ENCODE peak calls at places on chromosome 11, in four cellular contexts. H, A, T and L are unnamed samples.

GRCh38 chr11:38718659-38719058 is 2120.6 kb upstream of the RAG2 start:
- DNase-seq in H (no peak), A (no peak), T (no peak), L (no peak)

GRCh38 chr11:79931692-79932091 is 490.9 kb upstream of the TENM4 start:
- DNase-seq in H (no peak), A (no peak), T (no peak), L (no peak)

GRCh38 chr11:75280227-75280671 is 39.7 kb downstream of the TPBGL start:
- DNase-seq in H (peak), A (peak), T (peak), L (peak)

GRCh38 chr11:65853249-65853979 is 4.6 kb downstream of the CFL1 start:
- DNase-seq in H (peak), A (no peak), T (no peak), L (no peak)

GRCh38 chr11:10328314-10329090 is 23.6 kb downstream of the ADM start:
- DNase-seq in H (no peak), A (no peak), T (no peak), L (no peak)

GRCh38 chr11:71977743-71978418 is 20.8 kb upstream of the IL18BP start:
- DNase-seq in H (peak), A (peak), T (peak), L (peak)

GRCh38 chr11:10197091-10197490 is 96.9 kb downstream of the SBF2 start:
- DNase-seq in H (no peak), A (no peak), T (no peak), L (no peak)

GRCh38 chr11:73383249-73384126 is 7.3 kb downstream of the RELT start:
- DNase-seq in H (no peak), A (no peak), T (no peak), L (no peak)

GRCh38 chr11:47418454-47419259 is 7.6 kb downstream of the PSMC3 start:
- DNase-seq in H (no peak), A (no peak), T (no peak), L (no peak)

GRCh38 chr11:30573951-30574350 is 12.2 kb downstream of the MPPED2 start:
- DNase-seq in H (no peak), A (no peak), T (no peak), L (no peak)

GRCh38 chr11:72522186-72522585 is 87.9 kb upstream of the CLPB start:
- DNase-seq in H (no peak), A (no peak), T (no peak), L (no peak)

GRCh38 chr11:117597083-117597482 is 199.9 kb downstream of the DSCAML1 start:
- DNase-seq in H (no peak), A (no peak), T (peak), L (no peak)

GRCh38 chr11:2466869-2467694 is 22.3 kb downstream of the KCNQ1 start:
- DNase-seq in H (no peak), A (no peak), T (no peak), L (no peak)

GRCh38 chr11:66221726-66222236 is 46.7 kb upstream of the RAB1B start:
- DNase-seq in H (no peak), A (peak), T (no peak), L (no peak)

GRCh38 chr11:104736503-104736902 is 161.8 kb downstream of the CASP12 start:
- DNase-seq in H (no peak), A (no peak), T (no peak), L (no peak)

GRCh38 chr11:820655-821512 is 2.2 kb downstream of the PNPLA2 start:
- DNase-seq in H (no peak), A (no peak), T (peak), L (no peak)

GRCh38 chr11:995752-996420 is 40.6 kb downstream of the MUC6 start:
- DNase-seq in H (no peak), A (peak), T (no peak), L (no peak)

GRCh38 chr11:68843703-68844312 is 2.1 kb upstream of the CPT1A start:
- DNase-seq in H (no peak), A (no peak), T (peak), L (peak)

GRCh38 chr11:134036484-134037092 is 32.3 kb upstream of the JAM3 start:
- DNase-seq in H (peak), A (no peak), T (no peak), L (no peak)

GRCh38 chr11:48036011-48036410 is 55.7 kb downstream of the PTPRJ start:
- DNase-seq in H (no peak), A (no peak), T (no peak), L (no peak)

GRCh38 chr11:28835790-28836189 is 727.6 kb downstream of the METTL15 start:
- DNase-seq in H (no peak), A (no peak), T (no peak), L (no peak)

GRCh38 chr11:832529-833113 is at the start of gene CD151:
- DNase-seq in H (peak), A (no peak), T (no peak), L (no peak)

GRCh38 chr11:65743928-65744698 is 23.5 kb upstream of the RNASEH2C start:
- DNase-seq in H (peak), A (no peak), T (peak), L (peak)

GRCh38 chr11:41534861-41535260 is 75.4 kb upstream of the LRRC4C start:
- DNase-seq in H (no peak), A (no peak), T (no peak), L (no peak)

GRCh38 chr11:95599959-95600586 is 189.5 kb downstream of the FAM76B start:
- DNase-seq in H (peak), A (no peak), T (no peak), L (no peak)

GRCh38 chr11:34680206-34680605 is 59.3 kb downstream of the EHF start:
- DNase-seq in H (no peak), A (no peak), T (no peak), L (no peak)

GRCh38 chr11:57501951-57502350 is 13.6 kb downstream of the SLC43A1 start:
- DNase-seq in H (no peak), A (no peak), T (no peak), L (no peak)

GRCh38 chr11:10894666-10895065 is 36.8 kb upstream of the ZBED5 start:
- DNase-seq in H (no peak), A (no peak), T (no peak), L (no peak)

GRCh38 chr11:43868852-43869567 is 11.6 kb upstream of the ALKBH3 start:
- DNase-seq in H (no peak), A (peak), T (peak), L (no peak)

GRCh38 chr11:73866586-73866996 is 10.1 kb downstream of the COA4 start:
- DNase-seq in H (peak), A (no peak), T (peak), L (no peak)

GRCh38 chr11:79413258-79413657 is 27.6 kb downstream of the TENM4 start:
- DNase-seq in H (peak), A (no peak), T (no peak), L (no peak)

GRCh38 chr11:1494650-1495049 is 8.1 kb upstream of the MOB2 start:
- DNase-seq in H (no peak), A (no peak), T (no peak), L (no peak)

GRCh38 chr11:100637706-100638105 is 49.4 kb upstream of the ARHGAP42 start:
- DNase-seq in H (no peak), A (no peak), T (no peak), L (no peak)

GRCh38 chr11:47442514-47442913 is 6.4 kb downstream of the RAPSN start:
- DNase-seq in H (no peak), A (no peak), T (no peak), L (no peak)

GRCh38 chr11:72353861-72354260 is 80.5 kb downstream of the CLPB start:
- DNase-seq in H (no peak), A (no peak), T (peak), L (no peak)

GRCh38 chr11:125389339-125390166 is 106.5 kb downstream of the FEZ1 start:
- DNase-seq in H (no peak), A (no peak), T (no peak), L (no peak)
- TF ChIP-seq RFX5 in H (no peak), A (no peak), T (no peak), L (no peak)

DNA sequence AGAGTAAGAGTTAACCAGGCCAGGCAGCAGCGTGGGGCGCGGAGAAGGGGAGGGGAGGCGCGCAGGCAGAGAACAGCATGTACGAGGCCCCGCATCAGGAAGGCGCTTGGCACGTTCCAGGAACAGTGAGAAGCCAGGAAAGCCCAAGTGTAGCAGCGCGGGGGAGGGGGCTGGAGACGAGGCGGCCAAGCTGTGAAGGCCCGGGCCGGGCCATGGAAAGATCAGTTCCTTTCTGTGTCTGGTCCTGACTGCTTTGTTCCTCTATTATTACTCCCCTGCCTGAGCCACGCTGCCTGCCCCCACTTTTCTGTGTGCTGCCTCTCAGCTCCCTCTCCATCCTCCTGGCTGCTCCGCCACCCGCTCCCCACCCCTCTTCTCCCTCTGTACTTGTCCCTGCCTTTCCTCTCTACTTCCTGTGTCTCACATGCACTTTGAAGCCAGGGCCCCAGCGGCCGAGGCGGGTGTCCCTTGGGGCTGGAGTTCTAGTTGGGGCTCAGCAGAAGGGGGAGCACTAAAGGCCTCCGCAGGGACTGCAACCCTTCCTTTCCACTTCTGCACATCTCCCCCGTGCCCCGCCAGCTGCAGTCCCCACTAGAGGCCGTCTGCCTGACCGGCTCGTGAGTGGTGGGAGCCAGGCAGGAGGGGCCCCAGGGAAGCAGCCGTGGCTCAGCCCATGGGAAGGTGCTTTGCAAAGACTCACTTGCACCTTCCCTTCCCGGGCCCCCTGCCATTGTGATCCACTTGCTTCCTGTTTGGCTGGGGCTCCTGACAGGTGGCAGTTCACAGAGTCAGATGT is 63.7 kb downstream of the PRDM11 start:
- DNase-seq in H (peak), A (no peak), T (no peak), L (no peak)
- TF ChIP-seq TCF12 in H (no peak), A (no peak), T (no peak), L (no peak)

GRCh38 chr11:61817471-61818202 is 834 bp upstream of the FADS1 start:
- DNase-seq in H (no peak), A (no peak), T (peak), L (no peak)
- TF ChIP-seq RFX5 in H (no peak), A (no peak), T (no peak), L (no peak)

GRCh38 chr11:86586307-86586706 is 86.1 kb downstream of the ME3 start:
- DNase-seq in H (no peak), A (no peak), T (no peak), L (no peak)

GRCh38 chr11:86589204-86589603 is 83.2 kb downstream of the ME3 start:
- DNase-seq in H (no peak), A (no peak), T (no peak), L (no peak)

GRCh38 chr11:86587559-86588193 is 84.7 kb downstream of the ME3 start:
- DNase-seq in H (no peak), A (no peak), T (no peak), L (no peak)

GRCh38 chr11:86589856-86590589 is 82.4 kb downstream of the ME3 start:
- DNase-seq in H (no peak), A (no peak), T (no peak), L (no peak)

GRCh38 chr11:86588566-86589090 is 83.8 kb downstream of the ME3 start:
- DNase-seq in H (no peak), A (no peak), T (no peak), L (no peak)
- TF ChIP-seq TCF12 in H (no peak), A (no peak), T (no peak), L (no peak)

GRCh38 chr11:64121637-64122410 is 44.1 kb downstream of the MACROD1 start:
- DNase-seq in H (no peak), A (no peak), T (no peak), L (no peak)
- TF ChIP-seq RFX5 in H (no peak), A (no peak), T (no peak), L (no peak)

DNA sequence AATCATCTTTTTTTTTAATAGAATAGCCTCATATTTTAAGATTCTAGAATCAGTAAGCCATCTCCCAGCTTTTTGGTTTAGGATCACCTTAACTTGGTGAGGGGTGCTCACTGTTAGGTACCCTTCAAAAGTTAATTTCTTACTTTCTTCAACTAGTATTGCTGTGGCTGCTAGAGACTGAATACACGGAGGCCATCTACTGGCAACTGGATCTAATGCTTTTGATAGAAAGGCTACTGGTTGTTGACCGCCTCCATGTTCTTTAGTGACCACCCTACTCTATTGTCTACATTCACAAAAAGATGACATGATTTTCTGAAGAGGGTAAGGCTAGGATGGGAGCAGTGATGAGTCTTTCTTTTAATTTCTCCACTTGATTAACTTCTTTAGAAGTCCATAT is 16.7 kb upstream of the ALDH3B2 start:
- DNase-seq in H (no peak), A (no peak), T (no peak), L (no peak)
- TF ChIP-seq TCF12 in H (no peak), A (no peak), T (no peak), L (no peak)

GRCh38 chr11:93662177-93662575 is 694 bp downstream of the CEP295 start:
- DNase-seq in H (no peak), A (no peak), T (no peak), L (no peak)
- TF ChIP-seq RFX5 in H (no peak), A (no peak), T (no peak), L (no peak)

GRCh38 chr11:131924446-131925240 is 554.2 kb downstream of the NTM start:
- DNase-seq in H (no peak), A (no peak), T (no peak), L (no peak)
- TF ChIP-seq TCF12 in H (peak), A (no peak), T (no peak), L (no peak)

DNA sequence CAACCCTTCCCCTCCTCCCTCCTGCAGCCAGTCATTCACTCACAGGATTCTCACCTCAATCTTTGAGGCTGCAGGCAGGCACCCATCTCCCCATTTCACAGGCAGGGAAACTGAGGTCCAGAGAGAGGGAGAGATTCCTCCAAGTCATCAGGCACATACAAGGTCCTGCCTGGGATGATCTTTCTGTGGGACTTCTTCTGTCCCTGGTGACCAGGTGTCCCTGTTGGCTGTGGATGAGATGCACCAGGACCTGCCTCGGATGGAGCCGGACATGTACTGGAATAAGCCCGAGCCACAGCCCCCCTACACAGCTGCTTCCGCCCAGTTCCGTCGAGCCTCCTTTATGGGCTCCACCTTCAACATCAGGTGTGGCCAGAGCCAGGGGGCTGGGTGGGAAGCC is 7.8 kb downstream of the FTH1 start:
- DNase-seq in H (no peak), A (no peak), T (no peak), L (no peak)
- TF ChIP-seq RFX5 in H (no peak), A (no peak), T (no peak), L (no peak)

DNA sequence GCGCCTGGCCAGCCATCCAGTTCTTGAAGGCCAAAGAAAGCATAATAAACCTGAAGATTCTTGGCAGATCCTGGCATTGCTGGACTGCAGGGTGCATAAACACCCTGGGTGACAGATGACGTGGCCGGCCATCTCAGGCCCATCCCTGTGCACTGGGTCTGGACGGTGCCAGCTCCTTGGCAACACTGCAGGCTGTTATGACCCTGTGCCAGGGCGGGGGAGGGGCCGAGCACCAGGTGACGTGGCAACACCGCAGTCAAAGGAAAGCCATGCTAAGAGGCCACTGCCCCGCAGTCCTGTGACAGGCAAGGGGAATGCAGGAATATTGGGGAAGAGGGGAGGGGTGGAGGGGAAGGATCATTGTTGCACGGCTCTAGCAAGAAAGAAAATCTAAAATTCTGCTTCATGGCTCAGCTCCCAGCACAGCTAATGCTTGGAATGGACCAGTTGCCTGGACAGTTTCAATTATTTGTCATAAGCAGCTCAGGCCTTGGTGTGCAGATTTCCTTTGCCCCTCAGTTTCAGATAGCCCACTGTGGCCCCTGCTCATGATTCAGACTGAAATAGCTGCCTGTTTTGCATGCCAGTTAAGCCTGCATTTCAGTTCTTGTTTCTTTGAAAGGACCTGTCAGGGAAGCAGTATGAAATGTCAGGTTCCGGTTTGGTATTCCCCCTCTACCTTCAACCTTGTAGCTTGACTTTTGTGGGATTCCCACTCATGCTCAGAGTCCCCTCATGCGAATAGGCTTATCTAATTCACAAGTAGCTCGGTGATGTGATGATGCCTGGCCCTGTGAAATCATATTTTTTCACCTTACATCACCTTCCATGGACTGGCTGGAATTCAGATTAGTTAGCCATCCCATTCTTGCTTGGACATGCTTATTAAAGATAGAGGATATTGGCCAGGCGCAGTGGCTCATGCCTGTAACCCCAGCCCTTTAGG is 29.7 kb upstream of the DDX6 start:
- DNase-seq in H (peak), A (peak), T (no peak), L (no peak)
- TF ChIP-seq TCF12 in H (no peak), A (peak), T (no peak), L (no peak)